ENCODE peak calls at places on chromosomes 16 and 17, in eight cellular contexts. U is endothelial cell of umbilical vein, P is OCI-LY7, K is IMR-90, H is mammary epithelial cell, I is MM.1S, Q is GM23338, G is DND-41. N is an unnamed sample.
A peak's percentile ranks its signal among the peaks of the same experiment; 100 is the strongest.

GRCh38 chr17:78344666-78345065 is 15.2 kb downstream of the SOCS3 start:
- DNase-seq in U (no peak), P (no peak), K (no peak), H (no peak), I (no peak), Q (no peak), G (no peak), N (no peak)

GRCh38 chr17:7668482-7668881 is 17.8 kb downstream of the ATP1B2 start:
- DNase-seq in U (no peak), P (no peak), K (no peak), H (no peak), I (no peak), Q (no peak), G (no peak), N (no peak)

GRCh38 chr17:71995570-71995969 is 125.2 kb upstream of the SOX9 start:
- DNase-seq in U (no peak), P (no peak), K (peak; percentile 67), H (peak; percentile 62), I (no peak), Q (no peak), G (no peak), N (no peak)

GRCh38 chr16:15573274-15573895 is 69.6 kb downstream of the MARF1 start:
- DNase-seq in U (no peak), P (no peak), K (no peak), H (no peak), I (no peak), Q (no peak), G (no peak), N (no peak)

GRCh38 chr16:82368041-82368440 is 198.0 kb upstream of the MPHOSPH6 start:
- DNase-seq in U (peak; percentile 36), P (peak; percentile 8), K (peak; percentile 32), H (peak; percentile 12), I (no peak), Q (peak; percentile 66), G (peak; percentile 11), N (peak; percentile 52)

GRCh38 chr16:30186782-30187555 is 3.6 kb downstream of the CORO1A start:
- DNase-seq in U (peak; percentile 52), P (peak; percentile 82), K (no peak), H (peak; percentile 26), I (peak; percentile 52), Q (peak; percentile 85), G (peak; percentile 63), N (peak; percentile 74)

GRCh38 chr16:28092721-28093382 is 29.3 kb upstream of the GSG1L start:
- DNase-seq in U (no peak), P (no peak), K (no peak), H (peak; percentile 57), I (no peak), Q (peak; percentile 65), G (no peak), N (no peak)

GRCh38 chr17:19482571-19482970 is 51.1 kb upstream of the SLC47A1 start:
- DNase-seq in U (no peak), P (no peak), K (peak; percentile 53), H (peak; percentile 55), I (no peak), Q (peak; percentile 79), G (no peak), N (no peak)

GRCh38 chr16:84643677-84644076 is 4.6 kb upstream of the KLHL36 start:
- DNase-seq in U (no peak), P (peak; percentile 89), K (no peak), H (peak; percentile 45), I (peak; percentile 24), Q (no peak), G (no peak), N (no peak)

GRCh38 chr16:19578378-19578851 is 22.9 kb downstream of the VPS35L start:
- DNase-seq in U (no peak), P (no peak), K (no peak), H (no peak), I (no peak), Q (no peak), G (no peak), N (peak; percentile 32)

GRCh38 chr17:61235001-61235820 is 164.4 kb upstream of the TBX2 start:
- DNase-seq in U (no peak), P (no peak), K (no peak), H (no peak), I (no peak), Q (no peak), G (no peak), N (no peak)

GRCh38 chr17:18115517-18115916 is 7.0 kb downstream of the MYO15A start:
- DNase-seq in U (no peak), P (no peak), K (no peak), H (no peak), I (no peak), Q (no peak), G (no peak), N (no peak)

DNA sequence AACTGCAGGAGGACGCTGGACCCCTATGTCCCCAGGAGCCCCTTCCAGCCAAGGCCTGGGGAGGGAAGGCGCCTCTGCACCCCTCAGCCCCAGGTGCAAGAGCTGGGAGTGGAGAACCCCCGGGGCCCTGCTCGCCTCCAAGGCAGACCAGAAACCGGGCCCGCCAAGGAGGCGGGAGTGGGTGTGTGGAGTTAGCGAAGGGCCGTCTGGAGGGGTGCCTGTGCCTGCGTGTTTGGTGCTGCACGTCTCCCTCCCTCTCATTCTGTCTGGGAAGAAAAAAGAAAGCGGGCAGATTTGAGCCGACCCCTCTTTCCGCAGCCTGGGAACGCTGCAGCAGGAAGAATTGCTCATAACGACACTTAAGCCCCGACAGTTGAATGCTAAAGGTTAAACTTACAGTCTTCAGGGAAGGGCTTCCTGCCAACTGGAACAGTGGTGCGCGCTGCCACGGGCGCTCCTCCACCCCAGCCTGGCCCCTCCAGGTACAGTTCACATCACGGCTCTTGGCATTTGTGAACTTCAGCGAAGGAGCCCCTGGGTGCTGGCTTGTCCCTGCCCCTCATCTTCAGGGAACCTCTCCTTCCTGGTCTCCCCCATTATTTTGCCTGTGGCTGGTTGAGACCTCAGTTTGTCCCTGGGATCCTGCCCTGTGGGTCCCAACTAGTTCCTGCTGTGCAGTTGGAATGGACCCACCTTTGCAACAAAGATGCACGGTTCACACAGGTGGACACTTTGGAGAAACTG is 19.2 kb upstream of the ZFHX3 start:
- DNase-seq in U (peak; percentile 89), P (no peak), K (peak; percentile 75), H (no peak), I (no peak), Q (no peak), G (no peak), N (peak; percentile 44)
- H3K4me1 ChIP-seq in U (peaks cover 82% of the 10 kb centered on the region), P (no peaks in the 10 kb centered on the region), K (peaks cover 38% of the 10 kb centered on the region), H (peaks cover 56% of the 10 kb centered on the region), I (no peaks in the 10 kb centered on the region), Q (peaks cover 75% of the 10 kb centered on the region), G (peaks cover 14% of the 10 kb centered on the region), N (peaks cover 48% of the 10 kb centered on the region)

GRCh38 chr16:8712589-8713361 is 38.4 kb downstream of the ABAT start:
- DNase-seq in U (no peak), P (no peak), K (no peak), H (no peak), I (no peak), Q (peak; percentile 82), G (no peak), N (peak; percentile 78)

GRCh38 chr16:8716052-8716451 is 41.6 kb downstream of the ABAT start:
- DNase-seq in U (no peak), P (no peak), K (no peak), H (no peak), I (no peak), Q (no peak), G (no peak), N (no peak)

GRCh38 chr16:8716592-8716991 is 42.2 kb downstream of the ABAT start:
- DNase-seq in U (no peak), P (no peak), K (peak; percentile 57), H (peak; percentile 97), I (no peak), Q (no peak), G (no peak), N (no peak)

GRCh38 chr16:8713635-8714097 is 39.2 kb downstream of the ABAT start:
- DNase-seq in U (no peak), P (no peak), K (no peak), H (no peak), I (no peak), Q (no peak), G (no peak), N (peak; percentile 31)

GRCh38 chr16:8714143-8714542 is 39.7 kb downstream of the ABAT start:
- DNase-seq in U (no peak), P (no peak), K (no peak), H (no peak), I (no peak), Q (peak; percentile 33), G (no peak), N (peak; percentile 27)
- H2AFZ ChIP-seq in U (no peak overlapping the region), P (no peak overlapping the region), K (no peak overlapping the region), H (no peak overlapping the region), I (no peak overlapping the region), Q (no peak overlapping the region), G (no peak overlapping the region), N (no peak overlapping the region)

GRCh38 chr17:63633742-63634141 is 11.5 kb downstream of the MAP3K3 start:
- DNase-seq in U (no peak), P (no peak), K (no peak), H (no peak), I (no peak), Q (peak; percentile 28), G (no peak), N (no peak)

GRCh38 chr17:63635787-63636186 is 13.6 kb downstream of the MAP3K3 start:
- DNase-seq in U (no peak), P (no peak), K (no peak), H (no peak), I (no peak), Q (no peak), G (no peak), N (no peak)

GRCh38 chr17:63634163-63634562 is 11.9 kb downstream of the MAP3K3 start:
- DNase-seq in U (peak; percentile 83), P (no peak), K (peak; percentile 31), H (no peak), I (no peak), Q (peak; percentile 48), G (no peak), N (peak; percentile 21)

GRCh38 chr17:63634816-63635215 is 12.6 kb downstream of the MAP3K3 start:
- DNase-seq in U (no peak), P (no peak), K (no peak), H (no peak), I (no peak), Q (no peak), G (no peak), N (no peak)

GRCh38 chr17:63635313-63635712 is 13.1 kb downstream of the MAP3K3 start:
- DNase-seq in U (no peak), P (no peak), K (no peak), H (no peak), I (no peak), Q (no peak), G (no peak), N (no peak)
- H3K4me3 ChIP-seq in U (no peak overlapping the region), P (no peak overlapping the region), K (no peak overlapping the region), H (no peak overlapping the region), I (no peak overlapping the region), Q (no peak overlapping the region), G (no peak overlapping the region), N (no peak overlapping the region)

GRCh38 chr16:87826798-87827587 is 42.3 kb downstream of the SLC7A5 start:
- DNase-seq in U (no peak), P (no peak), K (no peak), H (no peak), I (no peak), Q (no peak), G (no peak), N (no peak)
- H3K4me1 ChIP-seq in U (no peaks in the 10 kb centered on the region), P (peaks cover 43% of the 10 kb centered on the region), K (no peaks in the 10 kb centered on the region), H (peaks cover 35% of the 10 kb centered on the region), I (no peaks in the 10 kb centered on the region), Q (peaks cover 59% of the 10 kb centered on the region), G (no peaks in the 10 kb centered on the region), N (peaks cover 46% of the 10 kb centered on the region)